ENCODE peak calls at places on chromosomes 6 and 20, in nine cellular contexts. G is left lung; P is CD8-positive, alpha-beta T cell; A is Panc1; H is Right ventricle myocardium inferior; O is upper lobe of right lung; K is aorta; Y is heart right ventricle; T is activated T-helper 17 cell treated with anti-CD3 and anti-CD28 coated beads, Interleukin-2, amount 50 U/mL, for 72 hours. M is an unnamed sample.

GRCh38 chr6:5122504-5123112 is 37.5 kb downstream of the PPP1R3G start:
- ATAC-seq in P (no peak), K (no peak), Y (peak), O (no peak), T (no peak), A (no peak), H (no peak), G (no peak), M (no peak)

GRCh38 chr6:163996491-163996890 is 582.0 kb downstream of the QKI start:
- ATAC-seq in G (no peak), K (no peak), T (no peak), Y (no peak), A (no peak), O (no peak), H (no peak), P (no peak), M (no peak)

GRCh38 chr6:132202569-132202968 is 198.7 kb downstream of the MOXD1 start:
- ATAC-seq in K (peak), P (no peak), H (peak), O (no peak), A (no peak), T (no peak), G (no peak), Y (no peak), M (no peak)

GRCh38 chr20:36676701-36677421 is 30.9 kb upstream of the SLA2 start:
- ATAC-seq in T (no peak), A (peak), G (no peak), P (no peak), Y (peak), O (peak), H (no peak), K (no peak), M (no peak)

GRCh38 chr20:25077610-25078169 is 4.3 kb downstream of the VSX1 start:
- ATAC-seq in P (no peak), H (peak), K (peak), G (peak), O (peak), Y (peak), T (peak), A (no peak), M (peak)

GRCh38 chr6:153135681-153136080 is 4.6 kb upstream of the RGS17 start:
- ATAC-seq in A (no peak), K (no peak), H (no peak), P (no peak), T (no peak), Y (no peak), G (no peak), O (no peak), M (no peak)

GRCh38 chr20:23100021-23100753 is 14.1 kb upstream of the CD93 start:
- ATAC-seq in A (no peak), P (no peak), H (no peak), O (no peak), T (no peak), K (no peak), G (no peak), Y (no peak), M (peak)

GRCh38 chr6:165624871-165625639 is 38.0 kb downstream of the PDE10A start:
- ATAC-seq in H (no peak), K (no peak), A (no peak), G (no peak), O (peak), Y (peak), P (no peak), T (no peak), M (no peak)

GRCh38 chr6:154463573-154464419 is 46.7 kb downstream of the CNKSR3 start:
- ATAC-seq in A (no peak), T (no peak), O (no peak), P (no peak), G (no peak), K (no peak), H (peak), Y (peak), M (no peak)

M was measured in esophagus mucosa.